ENCODE peak calls at places on chromosome 14, in four cellular contexts. B, U, K and I are unnamed samples. For H3K36me3, the result is how much of the 10 kb centered on the place peaks cover.

GRCh38 chr14:61602733-61603077 is 92.6 kb upstream of the HIF1A start:
- DNase-seq in B (no peak), U (no peak), K (no peak), I (no peak)

GRCh38 chr14:61188196-61188595 is 92.9 kb downstream of the TMEM30B start:
- DNase-seq in B (no peak), U (no peak), K (peak), I (no peak)

GRCh38 chr14:88829188-88829587 is 4.7 kb downstream of the TTC8 start:
- DNase-seq in B (no peak), U (no peak), K (no peak), I (no peak)

GRCh38 chr14:95328876-95329503 is 9.3 kb upstream of the CLMN start:
- DNase-seq in B (no peak), U (peak), K (no peak), I (no peak)

GRCh38 chr14:38870437-38870836 is 232.6 kb downstream of the SEC23A start:
- DNase-seq in B (no peak), U (no peak), K (no peak), I (no peak)

GRCh38 chr14:101721951-101722661 is 39.4 kb upstream of the PPP2R5C start:
- DNase-seq in B (no peak), U (no peak), K (no peak), I (no peak)

GRCh38 chr14:70595443-70596185 is 4.8 kb downstream of the MED6 start:
- DNase-seq in B (no peak), U (peak), K (no peak), I (no peak)

GRCh38 chr14:55221968-55222367 is 30.6 kb upstream of the DLGAP5 start:
- DNase-seq in B (no peak), U (peak), K (no peak), I (no peak)

GRCh38 chr14:69010632-69011031 is 31.5 kb upstream of the ACTN1 start:
- DNase-seq in B (no peak), U (no peak), K (no peak), I (no peak)

DNA sequence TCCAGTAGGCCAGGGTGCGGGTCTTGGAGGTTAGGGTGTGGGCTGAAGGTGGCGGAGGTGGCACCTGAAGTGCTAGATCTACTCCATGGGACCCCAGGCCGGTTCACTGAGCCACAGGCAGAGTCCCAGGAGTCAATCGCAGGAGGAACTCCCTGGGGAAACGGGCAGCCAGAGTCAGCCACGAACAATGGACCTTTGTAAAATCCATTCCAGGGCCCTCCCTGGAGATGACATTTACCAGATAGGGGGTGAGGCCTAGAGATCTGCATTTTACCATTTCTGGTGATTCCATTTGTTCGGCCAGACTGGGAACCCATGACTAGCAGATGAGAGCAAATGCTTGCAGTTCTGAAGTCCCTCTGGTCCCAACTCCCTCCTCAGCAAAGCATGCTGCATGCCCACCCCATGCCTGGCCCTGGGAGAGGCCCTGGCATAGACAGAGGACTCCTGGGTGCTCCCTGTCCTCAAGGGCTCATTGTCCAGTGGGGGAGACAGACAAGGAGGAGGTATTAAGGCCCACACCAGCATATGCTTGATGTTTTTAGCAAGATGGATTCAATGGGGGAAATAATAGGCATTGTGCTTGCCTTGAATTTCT is 115.5 kb downstream of the EML1 start:
- DNase-seq in B (no peak), U (no peak), K (no peak), I (no peak)
- H3K36me3 ChIP-seq in B (under half), U (under half), K (under half), I (under half)

GRCh38 chr14:104731249-104731924 is 7.4 kb downstream of the ADSS1 start:
- DNase-seq in B (no peak), U (no peak), K (no peak), I (no peak)
- TF ChIP-seq CTCF in B (peak), U (peak), K (no peak), I (peak)

DNA sequence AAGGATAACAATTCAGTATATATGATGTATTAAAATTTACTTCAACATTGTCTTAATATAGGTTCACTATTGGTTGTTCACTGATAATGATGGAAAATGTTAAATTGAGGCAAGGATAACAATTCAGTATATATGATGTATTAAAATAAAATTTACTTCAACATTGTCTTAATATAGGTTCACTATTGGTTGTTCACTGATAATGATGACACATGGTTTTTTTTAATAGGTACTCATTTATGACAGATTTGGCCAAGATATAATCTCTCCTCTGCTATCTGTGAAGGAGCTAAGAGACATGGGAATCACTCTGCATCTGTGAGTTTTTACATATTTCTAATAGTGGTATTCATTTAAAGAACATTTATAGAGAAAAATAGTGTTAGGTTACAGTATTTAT is 8.1 kb downstream of the SCFD1 start:
- DNase-seq in B (no peak), U (no peak), K (no peak), I (no peak)
- H3K36me3 ChIP-seq in B (under half), U (under half), K (under half), I (under half)

DNA sequence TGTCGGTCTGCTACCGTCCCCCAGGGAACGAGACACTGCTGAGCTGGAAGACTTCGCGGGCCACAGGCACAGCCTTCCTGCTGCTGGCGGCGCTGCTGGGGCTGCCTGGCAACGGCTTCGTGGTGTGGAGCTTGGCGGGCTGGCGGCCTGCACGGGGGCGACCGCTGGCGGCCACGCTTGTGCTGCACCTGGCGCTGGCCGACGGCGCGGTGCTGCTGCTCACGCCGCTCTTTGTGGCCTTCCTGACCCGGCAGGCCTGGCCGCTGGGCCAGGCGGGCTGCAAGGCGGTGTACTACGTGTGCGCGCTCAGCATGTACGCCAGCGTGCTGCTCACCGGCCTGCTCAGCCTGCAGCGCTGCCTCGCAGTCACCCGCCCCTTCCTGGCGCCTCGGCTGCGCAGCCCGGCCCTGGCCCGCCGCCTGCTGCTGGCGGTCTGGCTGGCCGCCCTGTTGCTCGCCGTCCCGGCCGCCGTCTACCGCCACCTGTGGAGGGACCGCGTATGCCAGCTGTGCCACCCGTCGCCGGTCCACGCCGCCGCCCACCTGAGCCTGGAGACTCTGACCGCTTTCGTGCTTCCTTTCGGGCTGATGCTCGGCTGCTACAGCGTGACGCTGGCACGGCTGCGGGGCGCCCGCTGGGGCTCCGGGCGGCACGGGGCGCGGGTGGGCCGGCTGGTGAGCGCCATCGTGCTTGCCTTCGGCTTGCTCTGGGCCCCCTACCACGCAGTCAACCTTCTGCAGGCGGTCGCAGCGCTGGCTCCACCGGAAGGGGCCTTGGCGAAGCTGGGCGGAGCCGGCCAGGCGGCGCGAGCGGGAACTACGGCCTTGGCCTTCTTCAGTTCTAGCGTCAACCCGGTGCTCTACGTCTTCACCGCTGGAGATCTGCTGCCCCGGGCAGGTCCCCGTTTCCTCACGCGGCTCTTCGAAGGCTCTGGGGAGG is at the start of gene LTB4R:
- DNase-seq in B (peak), U (peak), K (peak), I (peak)
- TF ChIP-seq CTCF in B (peak), U (peak), K (peak), I (peak)

DNA sequence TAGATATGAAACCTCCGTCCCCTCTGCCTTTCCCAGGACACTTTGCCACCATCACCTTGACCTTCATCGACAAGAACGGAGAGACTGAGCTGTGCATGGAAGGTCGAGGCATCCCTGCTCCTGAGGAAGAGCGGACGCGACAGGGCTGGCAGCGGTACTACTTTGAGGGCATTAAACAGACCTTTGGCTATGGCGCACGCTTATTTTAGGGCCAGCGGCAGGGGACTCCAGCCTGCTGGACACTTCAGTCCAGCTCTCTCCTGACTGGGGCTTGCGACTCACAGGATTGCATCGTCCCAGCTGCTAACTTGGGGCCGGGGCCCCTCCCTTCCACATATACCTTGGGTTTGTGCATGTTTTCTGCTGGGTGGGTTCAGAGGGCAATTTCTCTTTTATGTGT is 11.1 kb downstream of the AHSA1 start:
- DNase-seq in B (no peak), U (no peak), K (no peak), I (no peak)
- H3K36me3 ChIP-seq in B (under half), U (under half), K (under half), I (under half)

GRCh38 chr14:53615254-53615653 is 341.4 kb downstream of the BMP4 start:
- DNase-seq in B (no peak), U (no peak), K (no peak), I (no peak)

GRCh38 chr14:53613404-53614253 is 343.0 kb downstream of the BMP4 start:
- DNase-seq in B (peak), U (peak), K (no peak), I (peak)

GRCh38 chr14:53608369-53608768 is 348.3 kb downstream of the BMP4 start:
- DNase-seq in B (peak), U (peak), K (no peak), I (no peak)

GRCh38 chr14:53609009-53609408 is 347.6 kb downstream of the BMP4 start:
- DNase-seq in B (no peak), U (no peak), K (no peak), I (no peak)

GRCh38 chr14:53610947-53611346 is 345.7 kb downstream of the BMP4 start:
- DNase-seq in B (no peak), U (no peak), K (no peak), I (no peak)
- TF ChIP-seq CTCF in B (no peak), U (no peak), K (no peak), I (no peak)

DNA sequence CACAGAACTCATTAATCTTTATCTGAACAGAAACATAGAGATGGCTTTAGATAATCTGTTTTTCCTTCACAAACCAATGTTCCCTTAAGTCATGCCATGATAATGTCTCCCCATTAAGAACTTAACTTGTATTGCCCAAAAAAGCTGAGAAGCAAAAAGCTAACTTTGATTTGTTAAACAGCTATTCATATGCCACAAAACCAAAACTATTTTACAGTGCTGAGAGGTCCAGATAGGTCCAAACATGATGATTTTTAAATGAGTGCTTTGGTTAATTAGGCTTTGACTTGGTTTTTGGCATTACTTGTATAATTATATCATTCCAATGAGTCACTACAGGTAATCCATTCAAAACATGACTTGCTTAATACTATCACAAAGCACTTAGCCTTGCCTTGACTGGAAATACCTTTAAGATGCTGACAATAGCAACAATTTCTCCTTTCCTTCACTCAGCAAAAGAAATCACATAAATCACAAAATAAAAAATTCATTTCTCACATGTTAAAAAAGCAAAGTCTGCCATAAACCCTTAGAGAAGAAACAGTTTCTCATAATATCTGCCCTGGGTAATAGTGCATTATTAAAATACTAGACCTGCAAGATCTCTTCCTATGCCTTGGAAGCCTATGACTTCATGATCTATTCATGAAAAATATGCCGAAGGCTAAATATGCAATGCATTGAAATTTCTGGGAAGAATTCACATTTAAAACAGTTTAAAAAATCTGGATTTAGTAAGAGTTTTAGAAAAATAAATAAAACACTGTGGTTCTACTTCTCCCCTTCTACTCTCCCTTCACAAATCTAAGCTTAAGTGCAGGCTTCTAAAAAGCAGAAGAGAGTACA is 52.0 kb upstream of the SAV1 start:
- DNase-seq in B (no peak), U (peak), K (no peak), I (no peak)
- H3K36me3 ChIP-seq in B (under half), U (under half), K (under half), I (under half)